ENCODE peak calls at places on chromosomes 12 and 14, in four cellular contexts. N is HCT116, A is H1, L is K562. P is an unnamed sample.

GRCh38 chr12:101166866-101167265 is 43.2 kb downstream of the SLC5A8 start:
- DNase-seq in N (no peak), A (no peak), L (no peak), P (no peak)

GRCh38 chr14:99191663-99192621 is 80.1 kb downstream of the BCL11B start:
- DNase-seq in N (no peak), A (no peak), L (no peak), P (no peak)

GRCh38 chr12:98066251-98066650 is 449.1 kb upstream of the TMPO start:
- DNase-seq in N (no peak), A (no peak), L (no peak), P (no peak)

GRCh38 chr14:98144964-98145363 is 1127.0 kb downstream of the BCL11B start:
- DNase-seq in N (no peak), A (no peak), L (no peak), P (no peak)

GRCh38 chr12:55818140-55818728 is 393 bp downstream of the ORMDL2 start:
- DNase-seq in N (no peak), A (no peak), L (peak; percentile 75), P (no peak)

GRCh38 chr12:24815087-24815423 is 133.8 kb downstream of the BCAT1 start:
- DNase-seq in N (no peak), A (no peak), L (no peak), P (no peak)

GRCh38 chr12:87953257-87953860 is 75.8 kb downstream of the C12orf50 start:
- DNase-seq in N (peak; percentile 41), A (no peak), L (no peak), P (peak; percentile 15)

GRCh38 chr14:61836807-61837206 is 74.6 kb downstream of the SNAPC1 start:
- DNase-seq in N (no peak), A (no peak), L (no peak), P (no peak)

GRCh38 chr12:121939190-121939589 is 20.8 kb downstream of the CFAP251 start:
- DNase-seq in N (no peak), A (no peak), L (no peak), P (no peak)

GRCh38 chr12:58711968-58712367 is 208.3 kb downstream of the LRIG3 start:
- DNase-seq in N (no peak), A (no peak), L (no peak), P (no peak)

GRCh38 chr12:13171921-13172859 is 24.3 kb upstream of the EMP1 start:
- DNase-seq in N (no peak), A (peak; percentile 35), L (no peak), P (no peak)

GRCh38 chr14:23559010-23559920 is 3.2 kb downstream of the THTPA start:
- DNase-seq in N (no peak), A (peak; percentile 92), L (peak; percentile 69), P (peak; percentile 72)

GRCh38 chr14:75340921-75341320 is 62.3 kb downstream of the FOS start:
- DNase-seq in N (no peak), A (no peak), L (no peak), P (no peak)

GRCh38 chr12:113239811-113240331 is 18.6 kb downstream of the TPCN1 start:
- DNase-seq in N (no peak), A (no peak), L (no peak), P (no peak)

GRCh38 chr12:121483950-121484349 is 84.0 kb downstream of the RNF34 start:
- DNase-seq in N (no peak), A (no peak), L (no peak), P (no peak)

DNA sequence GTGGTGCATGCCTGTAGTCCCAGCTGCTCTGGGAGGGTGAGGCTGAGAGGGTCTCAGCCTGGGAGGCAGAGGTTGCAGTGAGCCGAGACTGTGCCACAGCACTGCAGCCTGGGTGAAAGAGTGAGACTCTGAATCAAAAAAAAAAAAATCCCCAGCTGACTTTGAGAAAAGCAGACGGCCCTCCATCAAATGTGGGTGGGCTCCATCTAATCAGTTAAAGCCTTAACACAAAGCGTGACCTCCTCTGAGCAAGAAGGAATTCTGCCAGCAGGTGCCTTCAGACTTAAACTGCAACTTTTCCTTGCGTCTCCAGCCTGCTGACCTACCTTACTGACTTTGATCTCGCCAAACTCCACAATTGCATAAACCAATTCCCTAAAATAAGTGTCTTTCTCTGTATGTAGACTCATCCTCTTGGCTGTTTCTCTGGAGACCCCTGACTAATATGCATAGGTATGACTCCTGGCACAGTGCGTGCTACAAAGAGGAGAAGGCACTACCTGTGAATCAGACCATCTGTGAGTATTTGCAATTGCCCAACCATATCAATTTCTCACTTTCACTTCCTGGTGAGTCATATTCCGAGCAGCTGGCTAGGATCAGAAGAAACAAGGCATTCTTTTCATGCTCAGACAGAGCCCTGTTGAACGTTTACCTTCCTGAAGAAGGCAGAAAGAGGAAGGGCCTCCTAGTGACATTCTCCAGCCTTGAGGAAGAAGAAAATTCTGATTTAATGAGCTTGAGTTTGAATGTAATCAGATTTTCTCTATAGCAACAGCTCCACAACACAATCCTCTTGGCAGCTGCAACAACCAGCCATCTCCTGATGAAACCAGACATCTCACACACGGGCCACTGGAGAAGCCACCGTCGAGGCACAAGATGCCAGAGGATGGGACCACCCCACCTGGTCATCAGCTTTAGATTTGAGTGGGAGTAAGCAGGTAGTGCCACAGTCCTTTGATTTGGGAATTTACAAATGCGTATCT is 54.3 kb downstream of the CLMN start:
- DNase-seq in N (peak; percentile 98), A (no peak), L (no peak), P (peak; percentile 95)
- TF ChIP-seq CEBPB in N (peak; percentile 100), A (no peak), L (no peak), P (peak; percentile 95)

GRCh38 chr12:102631274-102631673 is 150.9 kb upstream of the IGF1 start:
- DNase-seq in N (no peak), A (no peak), L (no peak), P (no peak)
- TF ChIP-seq FOSL1 in N (no peak), A (no peak), L (no peak), P (no peak)

DNA sequence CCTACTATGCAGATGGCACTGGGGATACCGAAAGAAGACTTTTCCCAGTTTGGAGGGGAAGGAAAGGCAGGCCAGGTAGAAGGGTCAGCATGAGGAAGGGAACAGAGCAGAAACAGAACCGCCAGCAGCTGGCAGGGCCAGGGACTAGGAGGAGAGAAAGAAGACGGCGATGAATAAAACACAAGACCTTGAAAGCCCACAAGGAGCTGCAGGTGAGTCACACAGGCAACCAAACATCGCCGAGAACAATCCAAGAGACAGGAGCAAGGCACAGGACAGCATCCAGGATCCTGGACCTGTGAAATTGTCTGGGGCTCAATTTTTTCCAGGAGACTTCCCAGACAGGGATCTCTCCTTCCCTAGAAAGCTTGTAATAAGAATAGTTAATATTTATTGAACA is 47.3 kb downstream of the NUAK1 start:
- DNase-seq in N (no peak), A (no peak), L (no peak), P (no peak)
- TF ChIP-seq CEBPB in N (no peak), A (no peak), L (no peak), P (no peak)

DNA sequence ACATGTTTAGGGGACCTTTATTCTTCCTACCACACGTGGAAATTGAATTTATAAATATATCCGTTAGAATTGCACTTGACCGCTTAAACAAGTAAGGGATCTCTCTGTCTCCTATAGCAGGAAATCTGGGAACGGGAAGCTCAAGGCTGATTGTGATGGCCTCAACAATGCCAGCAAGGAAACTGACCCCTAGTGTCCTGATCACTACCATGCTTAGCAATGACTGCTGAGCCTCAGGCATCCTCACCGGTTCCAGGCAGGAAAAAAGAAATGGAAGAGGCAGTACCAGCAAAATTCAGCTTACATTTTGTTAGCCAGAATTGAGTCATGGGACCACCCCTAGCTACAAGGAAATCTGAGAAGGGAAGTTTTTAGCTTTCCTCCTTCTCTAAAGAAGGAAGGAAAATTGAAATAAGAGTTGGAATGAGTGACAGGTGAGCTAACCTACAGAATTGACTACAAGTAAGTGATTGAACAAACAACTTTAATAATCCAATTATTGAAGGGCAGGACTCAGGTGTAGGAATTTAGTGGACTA is 43.9 kb upstream of the AMN1 start:
- DNase-seq in N (no peak), A (no peak), L (no peak), P (peak; percentile 20)
- TF ChIP-seq FOSL1 in N (no peak), A (no peak), L (no peak), P (no peak)

GRCh38 chr12:93177208-93178153 is 200.2 kb upstream of the NUDT4 start:
- DNase-seq in N (no peak), A (no peak), L (peak; percentile 52), P (peak; percentile 30)
- TF ChIP-seq CEBPB in N (no peak), A (no peak), L (no peak), P (no peak)

DNA sequence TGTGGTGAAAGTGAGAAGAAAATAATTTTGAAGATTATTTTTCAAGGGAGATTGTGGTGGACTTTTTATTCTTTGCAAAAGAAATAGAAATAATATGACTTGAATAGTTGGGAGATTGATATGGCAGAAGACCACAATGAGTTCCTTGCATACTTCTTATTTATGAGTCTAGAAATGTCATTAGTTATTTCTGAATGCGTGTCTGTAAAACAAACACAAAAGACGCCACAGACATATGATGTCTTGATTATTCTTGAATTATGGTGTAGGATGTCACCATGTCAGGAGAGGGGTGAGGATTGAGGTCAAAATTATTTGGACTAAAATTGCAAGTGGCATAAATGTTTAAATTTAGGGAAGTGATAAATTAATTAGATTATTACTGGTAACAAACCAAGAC is 440.7 kb upstream of the PDE3A start:
- DNase-seq in N (no peak), A (no peak), L (no peak), P (no peak)
- TF ChIP-seq FOSL1 in N (no peak), A (no peak), L (no peak), P (no peak)